ENCODE peak calls at places on chromosome 1, in nine cellular contexts. Z is Calu3, Q is AG04450, E is H1, B is progenitor cell of endocrine pancreas, X is AG09319, C is adrenal gland, V is GM20000, I is IMR-90. J is an unnamed sample.

GRCh38 chr1:43329995-43330751 is 7.4 kb upstream of the MPL start:
- DNase-seq in Z (peak), Q (peak), E (no peak), B (no peak), X (peak), C (peak), V (peak), I (peak), J (peak)

GRCh38 chr1:95007687-95008086 is 65.1 kb downstream of the ALG14 start:
- DNase-seq in Z (no peak), Q (no peak), E (no peak), B (no peak), X (no peak), C (no peak), V (no peak), I (no peak), J (no peak)

GRCh38 chr1:162881590-162881989 is 20.6 kb upstream of the CCDC190 start:
- DNase-seq in Z (no peak), Q (no peak), E (no peak), B (no peak), X (no peak), C (no peak), V (no peak), I (no peak), J (no peak)

GRCh38 chr1:168687796-168688195 is 41.2 kb downstream of the DPT start:
- DNase-seq in Z (no peak), Q (no peak), E (no peak), B (no peak), X (no peak), C (no peak), V (no peak), I (no peak), J (no peak)

GRCh38 chr1:210596641-210597040 is 267.9 kb downstream of the HHAT start:
- DNase-seq in Z (no peak), Q (no peak), E (no peak), B (no peak), X (no peak), C (no peak), V (no peak), I (no peak), J (no peak)

GRCh38 chr1:96365596-96365995 is 356.0 kb upstream of the PTBP2 start:
- DNase-seq in Z (no peak), Q (no peak), E (no peak), B (no peak), X (no peak), C (no peak), V (no peak), I (no peak), J (no peak)

GRCh38 chr1:29688477-29689365 is 452.4 kb downstream of the PTPRU start:
- DNase-seq in Z (no peak), Q (peak), E (no peak), B (no peak), X (no peak), C (no peak), V (no peak), I (peak), J (no peak)

GRCh38 chr1:47934243-47934805 is 62.9 kb downstream of the TRABD2B start:
- DNase-seq in Z (no peak), Q (no peak), E (no peak), B (no peak), X (peak), C (peak), V (no peak), I (no peak), J (peak)

GRCh38 chr1:223742861-223743517 is 30.6 kb downstream of the CAPN2 start:
- DNase-seq in Z (no peak), Q (no peak), E (no peak), B (no peak), X (no peak), C (no peak), V (no peak), I (no peak), J (no peak)

GRCh38 chr1:24309762-24310485 is 9.2 kb upstream of the GRHL3 start:
- DNase-seq in Z (no peak), Q (no peak), E (no peak), B (no peak), X (no peak), C (no peak), V (no peak), I (peak), J (no peak)

GRCh38 chr1:230757856-230758704 is 10.9 kb downstream of the CAPN9 start:
- DNase-seq in Z (no peak), Q (no peak), E (no peak), B (no peak), X (no peak), C (no peak), V (no peak), I (no peak), J (no peak)

GRCh38 chr1:21874328-21874727 is 62.3 kb downstream of the LDLRAD2 start:
- DNase-seq in Z (no peak), Q (no peak), E (no peak), B (no peak), X (no peak), C (no peak), V (no peak), I (no peak), J (no peak)

GRCh38 chr1:22569269-22569668 is 6.0 kb downstream of the EPHA8 start:
- DNase-seq in Z (no peak), Q (no peak), E (no peak), B (no peak), X (no peak), C (no peak), V (no peak), I (no peak), J (no peak)

GRCh38 chr1:226575436-226576390 is 27.1 kb downstream of the STUM start:
- DNase-seq in Z (no peak), Q (no peak), E (no peak), B (no peak), X (no peak), C (no peak), V (no peak), I (no peak), J (no peak)

GRCh38 chr1:230284891-230285290 is 141.2 kb downstream of the PGBD5 start:
- DNase-seq in Z (no peak), Q (no peak), E (no peak), B (no peak), X (no peak), C (peak), V (no peak), I (no peak), J (no peak)

GRCh38 chr1:51578383-51579109 is 38.3 kb upstream of the OSBPL9 start:
- DNase-seq in Z (no peak), Q (no peak), E (no peak), B (no peak), X (no peak), C (no peak), V (peak), I (no peak), J (no peak)

GRCh38 chr1:182589931-182590330 is 875 bp upstream of the RNASEL start:
- DNase-seq in Z (no peak), Q (no peak), E (no peak), B (no peak), X (no peak), C (no peak), V (no peak), I (no peak), J (no peak)

GRCh38 chr1:198174297-198174696 is 17.5 kb downstream of the NEK7 start:
- DNase-seq in Z (no peak), Q (no peak), E (no peak), B (no peak), X (no peak), C (no peak), V (peak), I (peak), J (no peak)

GRCh38 chr1:150149490-150150453 is at the start of gene PLEKHO1:
- DNase-seq in Z (peak), Q (no peak), E (no peak), B (peak), X (peak), C (peak), V (peak), I (peak), J (peak)

GRCh38 chr1:159076753-159077656 is at the start of gene AIM2:
- DNase-seq in Z (no peak), Q (no peak), E (no peak), B (no peak), X (no peak), C (no peak), V (peak), I (no peak), J (peak)

GRCh38 chr1:158496379-158496778 is 24.4 kb downstream of the OR10R2 start:
- DNase-seq in Z (no peak), Q (no peak), E (no peak), B (no peak), X (no peak), C (no peak), V (peak), I (no peak), J (no peak)

GRCh38 chr1:149846042-149846441 is 53.3 kb upstream of the BOLA1 start:
- DNase-seq in Z (no peak), Q (no peak), E (no peak), B (no peak), X (no peak), C (peak), V (no peak), I (no peak), J (peak)

DNA sequence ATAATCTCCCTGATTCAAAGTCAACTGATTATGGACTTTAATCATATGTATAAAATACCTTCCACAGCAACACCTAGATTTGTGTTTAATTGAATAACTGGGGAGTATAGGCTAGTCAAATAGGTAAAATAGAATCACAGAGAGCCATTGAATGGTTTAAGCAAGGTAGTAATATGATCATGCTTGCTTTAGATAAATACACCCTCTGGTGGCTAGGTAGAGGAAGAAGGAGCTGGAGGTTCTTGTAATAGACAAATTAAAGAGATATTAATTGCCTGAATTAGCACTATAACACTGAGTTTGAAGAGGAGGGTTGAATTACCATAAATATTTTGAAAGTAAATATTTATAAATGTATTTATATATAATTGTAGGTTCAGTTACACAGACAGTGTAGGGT is 40.3 kb downstream of the DIRAS3 start:
- DNase-seq in Z (no peak), Q (no peak), E (no peak), B (no peak), X (no peak), C (no peak), V (no peak), I (peak), J (no peak)
- TF ChIP-seq CTCF in Z (no peak), Q (peak), E (peak), B (peak), X (peak), C (peak), V (no peak), I (peak), J (no peak)

GRCh38 chr1:201259476-201260235 is 23.6 kb upstream of the PKP1 start:
- DNase-seq in Z (no peak), Q (no peak), E (peak), B (no peak), X (no peak), C (no peak), V (no peak), I (peak), J (no peak)
- TF ChIP-seq CTCF in Z (no peak), Q (no peak), E (peak), B (peak), X (no peak), C (no peak), V (no peak), I (no peak), J (no peak)

GRCh38 chr1:26028490-26028980 is 7.0 kb downstream of the EXTL1 start:
- DNase-seq in Z (no peak), Q (no peak), E (no peak), B (no peak), X (no peak), C (no peak), V (no peak), I (no peak), J (no peak)

GRCh38 chr1:26031196-26031902 is 9.8 kb downstream of the EXTL1 start:
- DNase-seq in Z (no peak), Q (no peak), E (no peak), B (no peak), X (no peak), C (no peak), V (no peak), I (peak), J (no peak)

GRCh38 chr1:26029054-26029863 is 7.7 kb downstream of the EXTL1 start:
- DNase-seq in Z (no peak), Q (no peak), E (no peak), B (no peak), X (no peak), C (no peak), V (no peak), I (no peak), J (no peak)

GRCh38 chr1:26031903-26032220 is 10.3 kb downstream of the EXTL1 start:
- DNase-seq in Z (no peak), Q (no peak), E (no peak), B (no peak), X (no peak), C (no peak), V (no peak), I (no peak), J (no peak)

GRCh38 chr1:26029864-26030481 is 8.4 kb downstream of the EXTL1 start:
- DNase-seq in Z (no peak), Q (no peak), E (no peak), B (no peak), X (no peak), C (no peak), V (no peak), I (no peak), J (no peak)
- TF ChIP-seq CTCF in Z (no peak), Q (no peak), E (peak), B (no peak), X (no peak), C (no peak), V (no peak), I (peak), J (no peak)

GRCh38 chr1:85102479-85102878 is 54.2 kb upstream of the MCOLN3 start:
- DNase-seq in Z (no peak), Q (no peak), E (no peak), B (no peak), X (no peak), C (no peak), V (no peak), I (no peak), J (no peak)
- TF ChIP-seq CTCF in Z (no peak), Q (no peak), E (no peak), B (no peak), X (no peak), C (no peak), V (no peak), I (no peak), J (no peak)

GRCh38 chr1:17575786-17576584 is 36.5 kb downstream of the ARHGEF10L start:
- DNase-seq in Z (no peak), Q (no peak), E (no peak), B (no peak), X (no peak), C (no peak), V (no peak), I (no peak), J (no peak)

GRCh38 chr1:17573518-17574041 is 34.1 kb downstream of the ARHGEF10L start:
- DNase-seq in Z (no peak), Q (no peak), E (no peak), B (no peak), X (no peak), C (no peak), V (no peak), I (no peak), J (no peak)

GRCh38 chr1:17572264-17572985 is 32.9 kb downstream of the ARHGEF10L start:
- DNase-seq in Z (no peak), Q (no peak), E (no peak), B (no peak), X (no peak), C (no peak), V (no peak), I (no peak), J (no peak)

GRCh38 chr1:17577907-17578297 is 38.4 kb downstream of the ARHGEF10L start:
- DNase-seq in Z (no peak), Q (no peak), E (no peak), B (no peak), X (no peak), C (no peak), V (no peak), I (no peak), J (no peak)

DNA sequence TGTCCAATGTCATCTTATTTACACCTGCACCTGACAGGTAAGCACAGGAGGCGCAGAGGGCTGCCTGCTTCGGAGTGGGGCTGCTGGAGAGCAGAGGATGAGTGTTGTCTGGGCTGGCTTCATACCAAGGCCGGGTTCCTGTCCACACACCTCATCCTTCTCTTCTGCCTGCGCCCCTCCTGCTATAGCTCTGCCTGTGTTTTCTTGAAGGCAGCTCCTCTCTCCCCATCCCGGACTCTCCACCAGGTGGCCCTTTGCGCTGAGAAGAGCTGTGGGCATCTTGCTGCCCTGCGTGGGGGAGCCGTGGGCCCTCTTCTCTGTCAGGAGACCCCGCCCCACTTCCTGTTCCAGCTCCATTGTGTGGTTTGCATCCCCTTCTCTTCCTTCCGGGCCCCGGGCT is 35.0 kb downstream of the ARHGEF10L start:
- DNase-seq in Z (no peak), Q (no peak), E (no peak), B (no peak), X (no peak), C (no peak), V (no peak), I (no peak), J (no peak)
- TF ChIP-seq CTCF in Z (no peak), Q (peak), E (peak), B (peak), X (no peak), C (peak), V (no peak), I (peak), J (no peak)

J was measured in omental fat pad.